ENCODE peak calls at places on chromosomes 16 and 17, in five cellular contexts. C is AG08396, R is GM19239, A is T-cell, G is IMR-90. J is an unnamed sample.

GRCh38 chr17:81865733-81866439 is 5.3 kb downstream of the ARHGDIA start:
- DNase-seq in C (no peak), R (no peak), A (no peak), G (no peak), J (no peak)

GRCh38 chr16:9761870-9762269 is 420.4 kb downstream of the GRIN2A start:
- DNase-seq in C (no peak), R (no peak), A (no peak), G (no peak), J (no peak)

GRCh38 chr17:2688351-2689342 is 22.9 kb downstream of the CLUH start:
- DNase-seq in C (no peak), R (peak), A (no peak), G (no peak), J (no peak)

GRCh38 chr17:41702712-41703111 is 9.4 kb upstream of the GAST start:
- DNase-seq in C (no peak), R (no peak), A (no peak), G (no peak), J (no peak)

GRCh38 chr17:79902146-79902791 is 63.0 kb upstream of the CBX4 start:
- DNase-seq in C (no peak), R (no peak), A (no peak), G (no peak), J (no peak)

GRCh38 chr16:86806838-86807351 is 228.5 kb downstream of the FOXL1 start:
- DNase-seq in C (no peak), R (no peak), A (no peak), G (peak), J (no peak)

GRCh38 chr16:68488559-68488958 is 40.3 kb upstream of the SMPD3 start:
- DNase-seq in C (no peak), R (no peak), A (no peak), G (no peak), J (no peak)

GRCh38 chr17:32285770-32286517 is 20.3 kb downstream of the RHBDL3 start:
- DNase-seq in C (no peak), R (no peak), A (no peak), G (no peak), J (no peak)

GRCh38 chr17:14739656-14740431 is 439.0 kb downstream of the HS3ST3B1 start:
- DNase-seq in C (no peak), R (no peak), A (no peak), G (no peak), J (no peak)

GRCh38 chr17:79940381-79941087 is 95.1 kb downstream of the TBC1D16 start:
- DNase-seq in C (no peak), R (no peak), A (no peak), G (no peak), J (no peak)

GRCh38 chr16:9306753-9307152 is 215.3 kb downstream of the HAPSTR1 start:
- DNase-seq in C (no peak), R (no peak), A (no peak), G (no peak), J (no peak)

GRCh38 chr16:28915181-28915580 is 9.9 kb downstream of the RABEP2 start:
- DNase-seq in C (peak), R (no peak), A (no peak), G (peak), J (peak)

GRCh38 chr17:29615048-29615385 is 7.7 kb downstream of the CORO6 start:
- DNase-seq in C (no peak), R (no peak), A (no peak), G (no peak), J (no peak)

GRCh38 chr17:10754109-10754508 is 24.3 kb upstream of the TMEM220 start:
- DNase-seq in C (peak), R (peak), A (no peak), G (peak), J (peak)

GRCh38 chr17:47720754-47721533 is 12.1 kb upstream of the TBX21 start:
- DNase-seq in C (peak), R (no peak), A (no peak), G (no peak), J (no peak)

GRCh38 chr17:41583137-41584127 is 3.3 kb downstream of the KRT14 start:
- DNase-seq in C (no peak), R (no peak), A (no peak), G (no peak), J (no peak)

GRCh38 chr16:17404903-17405691 is 65.7 kb downstream of the XYLT1 start:
- DNase-seq in C (peak), R (no peak), A (no peak), G (peak), J (no peak)

GRCh38 chr16:54928421-54929089 is 2.1 kb upstream of the IRX5 start:
- DNase-seq in C (no peak), R (no peak), A (no peak), G (no peak), J (peak)

GRCh38 chr16:74667215-74667765 is 613 bp upstream of the RFWD3 start:
- DNase-seq in C (peak), R (no peak), A (peak), G (peak), J (no peak)

GRCh38 chr17:37247825-37248224 is 128.0 kb upstream of the C17orf78 start:
- DNase-seq in C (no peak), R (no peak), A (no peak), G (no peak), J (no peak)

GRCh38 chr16:30350134-30350871 is 4.8 kb downstream of the CD2BP2 start:
- DNase-seq in C (no peak), R (peak), A (no peak), G (no peak), J (no peak)

GRCh38 chr17:83055911-83056582 is 23.4 kb upstream of the METRNL start:
- DNase-seq in C (peak), R (no peak), A (no peak), G (peak), J (no peak)

J was measured in SW 1271.